ENCODE peak calls at places on chromosomes 16 and 17, in five cellular contexts. Y, X, U, R and S are unnamed samples.

GRCh38 chr16:87681990-87682570 is 79.8 kb downstream of the JPH3 start:
- DNase-seq in Y (no peak), X (no peak), U (no peak), R (no peak), S (no peak)

GRCh38 chr17:77315010-77315409 is 174.2 kb downstream of the SEC14L1 start:
- DNase-seq in Y (no peak), X (peak), U (no peak), R (no peak), S (no peak)

GRCh38 chr17:28857848-28858360 is 3.1 kb downstream of the ERAL1 start:
- DNase-seq in Y (no peak), X (no peak), U (no peak), R (no peak), S (no peak)

GRCh38 chr17:43356999-43357398 is 41.8 kb upstream of the ARL4D start:
- DNase-seq in Y (no peak), X (no peak), U (no peak), R (no peak), S (no peak)

GRCh38 chr17:75272848-75273184 is 1.8 kb upstream of the MIF4GD start:
- DNase-seq in Y (no peak), X (no peak), U (no peak), R (no peak), S (no peak)

GRCh38 chr17:81533713-81534141 is 5.5 kb downstream of the FSCN2 start:
- DNase-seq in Y (no peak), X (no peak), U (no peak), R (no peak), S (no peak)

GRCh38 chr16:1420111-1420539 is 422 bp downstream of the UQCC4 start:
- DNase-seq in Y (no peak), X (no peak), U (no peak), R (no peak), S (no peak)

GRCh38 chr17:2949469-2950044 is 113.8 kb downstream of the OR1D5 start:
- DNase-seq in Y (no peak), X (peak), U (no peak), R (no peak), S (peak)

GRCh38 chr17:80377798-80378197 is 37.2 kb upstream of the ENDOV start:
- DNase-seq in Y (no peak), X (no peak), U (no peak), R (no peak), S (no peak)

GRCh38 chr16:1763521-1764511 is 7.5 kb downstream of the NME3 start:
- DNase-seq in Y (no peak), X (no peak), U (no peak), R (peak), S (no peak)

GRCh38 chr16:88300463-88300835 is 82.3 kb upstream of the ZNF469 start:
- DNase-seq in Y (no peak), X (no peak), U (no peak), R (no peak), S (no peak)

GRCh38 chr17:9238340-9239259 is 217.3 kb downstream of the NTN1 start:
- DNase-seq in Y (no peak), X (no peak), U (no peak), R (no peak), S (no peak)

GRCh38 chr17:17781591-17782424 is 55.0 kb downstream of the SREBF1 start:
- DNase-seq in Y (peak), X (peak), U (no peak), R (peak), S (no peak)

GRCh38 chr17:50466371-50467113 is 2.1 kb downstream of the CHAD start:
- DNase-seq in Y (no peak), X (no peak), U (no peak), R (no peak), S (no peak)

GRCh38 chr17:47948706-47949196 is 7.4 kb downstream of the PNPO start:
- DNase-seq in Y (no peak), X (no peak), U (no peak), R (no peak), S (no peak)

GRCh38 chr16:81928975-81929374 is 82.3 kb downstream of the SDR42E1 start:
- DNase-seq in Y (no peak), X (peak), U (no peak), R (no peak), S (no peak)

GRCh38 chr16:10949424-10949970 is 5.1 kb downstream of the CLEC16A start:
- DNase-seq in Y (peak), X (no peak), U (peak), R (no peak), S (no peak)

GRCh38 chr16:69741519-69741918 is 13.2 kb downstream of the NOB1 start:
- DNase-seq in Y (no peak), X (no peak), U (no peak), R (no peak), S (no peak)

GRCh38 chr16:28538733-28539596 is at the start of gene NUPR1:
- DNase-seq in Y (no peak), X (peak), U (no peak), R (peak), S (peak)

GRCh38 chr17:39867891-39868553 is at the start of gene ZPBP2:
- DNase-seq in Y (peak), X (peak), U (peak), R (no peak), S (no peak)

GRCh38 chr17:47184671-47185070 is 4.4 kb downstream of the CDC27 start:
- DNase-seq in Y (no peak), X (no peak), U (no peak), R (no peak), S (no peak)

GRCh38 chr17:45234641-45235040 is 13.0 kb downstream of the FMNL1 start:
- DNase-seq in Y (peak), X (no peak), U (peak), R (no peak), S (no peak)

GRCh38 chr16:66968847-66969246 is 7.8 kb downstream of the CES3 start:
- DNase-seq in Y (no peak), X (no peak), U (no peak), R (no peak), S (no peak)